ENCODE peak calls at places on chromosomes 4 and X, in six cellular contexts. L, P, Q, T, X and G are unnamed samples.

GRCh38 chrX:2967998-2968909 is 38.1 kb upstream of the ARSH start:
- DNase-seq in L (peak), P (no peak), Q (peak), T (no peak), X (no peak), G (peak)

GRCh38 chr4:45931151-45931550 is 192.7 kb downstream of the GABRG1 start:
- DNase-seq in L (no peak), P (no peak), Q (no peak), T (no peak), X (no peak), G (no peak)

GRCh38 chr4:2824329-2825183 is 19.1 kb upstream of the ADD1 start:
- DNase-seq in L (no peak), P (no peak), Q (no peak), T (no peak), X (no peak), G (no peak)

GRCh38 chr4:6688879-6689505 is 4.7 kb upstream of the S100P start:
- DNase-seq in L (peak), P (peak), Q (peak), T (peak), X (peak), G (peak)

GRCh38 chr4:119632216-119632615 is 3.6 kb upstream of the PDE5A start:
- DNase-seq in L (peak), P (no peak), Q (peak), T (no peak), X (no peak), G (peak)

GRCh38 chrX:11665144-11666040 is at the start of gene ARHGAP6:
- DNase-seq in L (peak), P (no peak), Q (peak), T (no peak), X (no peak), G (peak)

GRCh38 chr4:55736605-55737183 is 82.9 kb upstream of the EXOC1L start:
- DNase-seq in L (peak), P (peak), Q (peak), T (peak), X (no peak), G (peak)

GRCh38 chr4:2416564-2417195 is 1.8 kb downstream of the ZFYVE28 start:
- DNase-seq in L (no peak), P (peak), Q (peak), T (no peak), X (no peak), G (peak)

GRCh38 chrX:114924423-114924822 is 93.0 kb downstream of the IL13RA2 start:
- DNase-seq in L (peak), P (no peak), Q (no peak), T (no peak), X (peak), G (no peak)

GRCh38 chr4:179307297-179308136 is 1865.3 kb upstream of the AGA start:
- DNase-seq in L (peak), P (peak), Q (peak), T (peak), X (no peak), G (peak)

GRCh38 chr4:24130637-24131036 is 240.8 kb upstream of the PPARGC1A start:
- DNase-seq in L (no peak), P (peak), Q (no peak), T (no peak), X (no peak), G (no peak)

GRCh38 chrX:70001269-70001668 is 48.5 kb downstream of the AWAT2 start:
- DNase-seq in L (no peak), P (no peak), Q (no peak), T (no peak), X (no peak), G (peak)

GRCh38 chr4:159946983-159947645 is 844.2 kb downstream of the RAPGEF2 start:
- DNase-seq in L (peak), P (peak), Q (peak), T (peak), X (no peak), G (peak)

GRCh38 chr4:107247738-107248137 is 211.6 kb upstream of the DKK2 start:
- DNase-seq in L (no peak), P (no peak), Q (peak), T (no peak), X (no peak), G (peak)

GRCh38 chr4:108484187-108484586 is 136.2 kb upstream of the RPL34 start:
- DNase-seq in L (peak), P (no peak), Q (no peak), T (no peak), X (no peak), G (no peak)

GRCh38 chr4:126364290-126364978 is 1049.7 kb downstream of the FAT4 start:
- DNase-seq in L (peak), P (no peak), Q (peak), T (no peak), X (no peak), G (no peak)

GRCh38 chr4:168711197-168712120 is 214.6 kb downstream of the PALLD start:
- DNase-seq in L (peak), P (no peak), Q (peak), T (no peak), X (no peak), G (peak)

GRCh38 chr4:15963568-15963967 is 593 bp upstream of the FGFBP2 start:
- DNase-seq in L (no peak), P (peak), Q (no peak), T (no peak), X (no peak), G (no peak)

GRCh38 chrX:68872171-68872570 is 43.4 kb downstream of the EFNB1 start:
- DNase-seq in L (no peak), P (no peak), Q (no peak), T (no peak), X (no peak), G (no peak)

GRCh38 chrX:153672531-153673397 is 849 bp downstream of the PNCK start:
- DNase-seq in L (no peak), P (peak), Q (no peak), T (no peak), X (no peak), G (no peak)

GRCh38 chrX:30887721-30888120 is 1.3 kb downstream of the TAB3 start:
- DNase-seq in L (no peak), P (no peak), Q (no peak), T (no peak), X (no peak), G (no peak)
- H3K4me3 ChIP-seq in L (no peak), P (peak), Q (no peak), T (peak), X (no peak), G (peak)

DNA sequence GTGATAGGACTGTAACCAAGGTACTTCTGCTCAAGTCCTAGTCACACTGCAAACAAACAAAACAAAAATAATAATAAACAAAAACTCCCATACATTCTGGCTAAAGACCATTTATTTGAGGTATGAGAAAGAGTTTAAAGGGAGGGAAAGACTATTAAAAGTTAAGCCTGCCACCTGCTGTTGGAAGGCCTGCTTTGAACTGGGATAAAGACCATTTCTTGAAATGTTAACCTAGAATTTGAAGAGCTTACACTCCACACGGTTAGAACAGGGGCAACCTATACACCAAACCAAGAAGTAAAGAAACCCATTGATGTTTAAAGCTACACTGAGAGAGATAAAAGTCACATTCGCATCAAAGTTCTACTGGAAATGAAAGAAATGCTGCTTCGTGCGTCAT is 548.7 kb upstream of the DIPK2B start:
- DNase-seq in L (peak), P (peak), Q (peak), T (no peak), X (no peak), G (peak)
- TF ChIP-seq CTCF in L (peak), P (peak), Q (peak), T (peak), X (peak), G (peak)

DNA sequence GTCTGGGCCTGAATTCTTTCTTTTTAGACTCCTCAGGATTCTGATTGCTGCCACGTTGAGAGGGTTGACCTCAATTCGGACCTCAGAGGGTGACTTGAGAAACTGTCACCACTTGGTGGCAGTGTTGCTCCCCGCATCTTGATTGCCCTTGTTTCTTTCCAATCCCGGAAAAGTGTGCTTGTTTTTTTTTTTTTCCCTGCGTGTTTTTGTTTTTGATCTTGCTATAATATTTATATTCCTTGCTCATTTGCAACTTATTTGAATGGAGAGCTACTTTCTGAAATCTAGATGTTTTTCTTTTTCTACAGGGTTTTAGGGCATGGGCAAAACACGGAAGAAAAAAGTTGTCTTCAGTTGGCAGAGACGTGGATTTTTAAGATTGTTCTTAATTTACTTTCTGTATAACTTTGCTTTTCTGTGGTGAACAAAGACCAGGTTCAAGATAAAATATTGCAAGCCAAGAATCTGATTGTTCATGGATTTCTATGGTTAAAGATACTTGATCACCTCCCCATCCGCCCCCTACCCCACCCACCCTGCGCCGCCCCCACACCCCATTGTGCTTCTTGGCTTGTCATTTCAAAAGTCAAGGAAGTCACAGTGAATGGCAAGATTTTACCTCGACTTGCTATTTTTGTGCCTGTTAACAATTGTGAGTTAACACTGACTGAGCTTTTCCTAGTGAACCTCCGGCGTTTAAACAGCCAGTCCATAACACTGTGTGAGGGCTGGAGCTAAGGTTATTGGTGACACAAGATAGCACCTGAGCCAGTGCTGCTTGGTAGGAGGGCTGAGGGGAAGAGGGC is 102.1 kb downstream of the PTTG2 start:
- DNase-seq in L (peak), P (peak), Q (peak), T (peak), X (no peak), G (peak)
- H3K4me3 ChIP-seq in L (peak), P (no peak), Q (peak), T (no peak), X (peak), G (peak)

DNA sequence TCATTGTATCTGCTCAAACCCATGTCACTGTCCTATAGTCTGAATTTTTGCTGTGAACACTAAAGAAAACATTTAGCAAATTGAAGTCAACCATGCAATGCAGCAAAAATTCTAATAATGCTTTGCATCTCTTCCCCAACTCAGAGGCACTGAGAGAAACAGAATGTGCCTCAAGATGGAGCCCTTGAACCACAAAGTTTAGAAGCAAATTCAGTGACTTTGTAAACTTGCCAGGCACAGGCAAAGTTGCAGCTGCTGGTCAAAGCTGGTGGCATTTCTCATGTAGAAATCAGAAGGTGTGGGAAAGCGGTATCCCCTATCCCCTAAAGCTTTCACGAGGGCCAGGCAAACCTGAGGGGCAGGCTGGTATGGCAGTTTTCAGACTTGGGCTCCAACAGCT is 121.7 kb upstream of the DIPK2B start:
- DNase-seq in L (peak), P (peak), Q (peak), T (peak), X (no peak), G (peak)
- TF ChIP-seq CTCF in L (peak), P (no peak), Q (peak), T (peak), X (peak), G (peak)

GRCh38 chr4:151361126-151361525 is 35.7 kb upstream of the SH3D19 start:
- DNase-seq in L (no peak), P (no peak), Q (no peak), T (no peak), X (no peak), G (no peak)

GRCh38 chr4:151358266-151358665 is 32.9 kb upstream of the SH3D19 start:
- DNase-seq in L (no peak), P (no peak), Q (no peak), T (no peak), X (no peak), G (peak)

GRCh38 chr4:151359576-151359975 is 34.2 kb upstream of the SH3D19 start:
- DNase-seq in L (no peak), P (no peak), Q (no peak), T (no peak), X (no peak), G (no peak)

GRCh38 chr4:151362404-151363164 is 37.2 kb upstream of the SH3D19 start:
- DNase-seq in L (peak), P (peak), Q (peak), T (peak), X (peak), G (peak)

DNA sequence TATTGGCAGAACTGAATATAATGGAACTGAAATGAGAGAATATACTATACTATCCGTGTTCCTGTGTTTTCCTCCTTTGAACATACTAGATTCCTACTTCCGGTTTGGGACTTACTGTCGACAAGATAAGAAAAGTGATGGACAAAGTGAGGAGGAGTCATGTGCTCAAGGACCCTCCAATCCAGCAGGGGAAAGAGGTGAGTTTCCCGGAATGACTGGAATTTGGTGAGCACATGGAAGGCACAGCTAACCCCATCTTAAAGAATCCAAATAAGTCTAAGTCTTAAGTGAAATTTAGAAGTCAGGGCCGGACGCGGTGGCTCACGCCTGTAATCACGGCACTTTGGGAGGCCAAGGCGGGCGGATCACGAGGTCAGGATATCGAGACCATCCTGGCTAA is 36.6 kb upstream of the SH3D19 start:
- DNase-seq in L (no peak), P (no peak), Q (no peak), T (no peak), X (no peak), G (no peak)
- H3K4me3 ChIP-seq in L (no peak), P (no peak), Q (no peak), T (no peak), X (no peak), G (no peak)

GRCh38 chr4:148375581-148375980 is 66.6 kb downstream of the NR3C2 start:
- DNase-seq in L (no peak), P (no peak), Q (no peak), T (no peak), X (no peak), G (no peak)
- TF ChIP-seq CTCF in L (no peak), P (no peak), Q (no peak), T (no peak), X (no peak), G (no peak)

GRCh38 chr4:48370260-48371134 is 29.2 kb downstream of the SLAIN2 start:
- DNase-seq in L (no peak), P (no peak), Q (no peak), T (no peak), X (no peak), G (no peak)
- H3K4me3 ChIP-seq in L (no peak), P (no peak), Q (no peak), T (no peak), X (no peak), G (no peak)

DNA sequence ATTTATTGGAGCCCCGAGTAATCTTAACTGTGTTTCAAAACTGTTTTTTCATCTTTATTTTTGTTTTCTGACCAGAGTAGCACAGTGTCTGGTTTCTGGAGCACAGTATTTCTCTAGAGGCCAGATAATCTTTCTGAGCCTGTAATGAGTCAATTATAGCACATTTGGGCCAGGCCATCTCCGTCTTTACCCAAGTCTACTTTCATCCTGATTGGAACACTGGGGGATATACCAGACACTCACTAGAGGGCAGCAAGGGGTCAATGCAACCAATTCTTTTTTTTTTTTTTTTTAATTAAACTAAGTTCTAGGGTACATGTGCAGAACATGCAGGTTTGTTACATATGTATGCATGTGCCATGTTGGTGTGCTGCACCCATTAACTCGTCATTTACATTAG is 282.0 kb downstream of the ARHGAP24 start:
- DNase-seq in L (peak), P (peak), Q (peak), T (no peak), X (no peak), G (peak)
- TF ChIP-seq CTCF in L (peak), P (peak), Q (peak), T (peak), X (peak), G (peak)

GRCh38 chr4:158170691-158171455 is 2.0 kb downstream of the GASK1B start:
- DNase-seq in L (peak), P (no peak), Q (no peak), T (no peak), X (no peak), G (no peak)

GRCh38 chr4:158169516-158169915 is 3.3 kb downstream of the GASK1B start:
- DNase-seq in L (no peak), P (no peak), Q (peak), T (no peak), X (no peak), G (peak)

GRCh38 chr4:158171456-158171790 is 1.4 kb downstream of the GASK1B start:
- DNase-seq in L (no peak), P (no peak), Q (peak), T (no peak), X (no peak), G (peak)

GRCh38 chr4:158168606-158169005 is 4.2 kb downstream of the GASK1B start:
- DNase-seq in L (no peak), P (no peak), Q (no peak), T (no peak), X (no peak), G (no peak)

DNA sequence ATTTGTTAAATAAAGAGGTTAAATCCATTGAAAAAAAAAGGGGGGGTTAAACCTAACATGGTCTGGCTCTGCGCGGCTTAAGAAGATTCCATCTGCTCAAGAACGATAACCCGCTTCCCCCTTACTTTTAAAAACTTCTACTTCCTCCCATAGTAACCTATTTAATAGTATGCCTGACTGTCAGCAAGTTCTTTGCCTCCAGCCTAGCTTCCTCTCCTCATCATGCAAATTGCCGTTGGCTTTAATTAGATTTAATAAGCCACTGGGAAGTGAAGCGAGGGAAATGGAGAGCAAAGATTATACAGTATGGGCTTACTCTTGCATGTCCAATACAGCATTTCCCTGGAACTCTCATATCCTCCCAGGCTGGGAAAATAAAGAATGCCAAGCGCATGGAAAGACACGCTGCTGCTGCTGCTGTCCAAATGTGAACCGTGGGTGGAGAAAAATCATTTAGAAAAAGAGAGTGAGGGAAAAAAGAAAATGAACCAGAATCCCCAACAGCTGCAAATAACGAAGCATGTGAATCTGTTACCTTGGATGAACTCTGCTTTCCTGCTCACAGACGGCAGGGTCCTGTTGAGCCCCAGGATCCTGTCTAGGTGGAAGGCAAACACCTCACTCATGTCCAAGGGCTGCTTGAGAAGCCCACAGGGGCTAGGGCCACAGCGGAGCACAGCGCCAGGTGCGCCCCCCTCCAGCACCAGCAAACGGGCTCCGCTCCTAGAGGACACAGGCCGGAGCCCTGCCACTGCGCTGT is 2.7 kb downstream of the GASK1B start:
- DNase-seq in L (peak), P (no peak), Q (peak), T (no peak), X (no peak), G (peak)
- H3K4me3 ChIP-seq in L (peak), P (no peak), Q (peak), T (no peak), X (peak), G (peak)

GRCh38 chrX:145910017-145910416 is 92.4 kb downstream of the SLITRK2 start:
- DNase-seq in L (no peak), P (no peak), Q (no peak), T (no peak), X (no peak), G (no peak)
- TF ChIP-seq CTCF in L (no peak), P (no peak), Q (no peak), T (no peak), X (no peak), G (no peak)